ENCODE peak calls at places on chromosomes 3 and 15, in seven cellular contexts. Z is NCI-H1105 treated with DMSO at 0.1 percent for 48 hours; O is activated naive CD4-positive, alpha-beta T cell treated with Interleukin-2 at 50 U/mL for 16 hours; H is B cell; C is mesothelial cell of epicardium; K is anterior cingulate cortex; A is AG08395. D is an unnamed sample.

GRCh38 chr3:105359098-105359762 is 7.5 kb upstream of the ALCAM start:
- DNase-seq in Z (no peak), O (no peak), H (no peak), C (no peak), K (no peak), A (no peak), D (no peak)

GRCh38 chr15:25185791-25186190 is 231.0 kb downstream of the SNRPN start:
- DNase-seq in Z (no peak), O (no peak), H (no peak), C (no peak), K (no peak), A (no peak), D (no peak)

GRCh38 chr3:189967254-189967865 is 153.3 kb downstream of the P3H2 start:
- DNase-seq in Z (peak; percentile 70), O (no peak), H (peak; percentile 31), C (no peak), K (no peak), A (peak; percentile 62), D (peak; percentile 16)

GRCh38 chr3:73746610-73747009 is 121.9 kb upstream of the PDZRN3 start:
- DNase-seq in Z (peak; percentile 74), O (no peak), H (no peak), C (no peak), K (no peak), A (no peak), D (no peak)

GRCh38 chr3:155243512-155243921 is 50.0 kb downstream of the STRIT1 start:
- DNase-seq in Z (no peak), O (no peak), H (no peak), C (no peak), K (no peak), A (no peak), D (no peak)

GRCh38 chr3:143331336-143331735 is 211.8 kb downstream of the CHST2 start:
- DNase-seq in Z (no peak), O (no peak), H (no peak), C (no peak), K (no peak), A (peak; percentile 42), D (no peak)

GRCh38 chr3:53009826-53010539 is 35.9 kb downstream of the SFMBT1 start:
- DNase-seq in Z (no peak), O (no peak), H (no peak), C (no peak), K (no peak), A (no peak), D (no peak)

GRCh38 chr15:94478763-94479162 is 247.4 kb downstream of the MCTP2 start:
- DNase-seq in Z (no peak), O (no peak), H (peak; percentile 1), C (no peak), K (no peak), A (no peak), D (no peak)

GRCh38 chr3:190862209-190863118 is at the start of gene GMNC:
- DNase-seq in Z (peak; percentile 18), O (peak; percentile 11), H (peak; percentile 57), C (peak; percentile 62), K (peak; percentile 17), A (peak; percentile 74), D (peak; percentile 57)

GRCh38 chr3:32340039-32340438 is 51.6 kb upstream of the CMTM7 start:
- DNase-seq in Z (peak; percentile 16), O (peak; percentile 8), H (peak; percentile 21), C (no peak), K (no peak), A (peak; percentile 31), D (no peak)

GRCh38 chr15:93829115-93829849 is 402.1 kb upstream of the MCTP2 start:
- DNase-seq in Z (no peak), O (no peak), H (no peak), C (no peak), K (no peak), A (peak; percentile 76), D (no peak)

GRCh38 chr15:85276921-85277320 is 103.5 kb upstream of the AKAP13 start:
- DNase-seq in Z (no peak), O (no peak), H (no peak), C (no peak), K (no peak), A (no peak), D (no peak)

GRCh38 chr3:134363381-134363755 is 10.9 kb downstream of the AMOTL2 start:
- DNase-seq in Z (no peak), O (no peak), H (no peak), C (no peak), K (no peak), A (no peak), D (no peak)

GRCh38 chr15:79003301-79003700 is 58.5 kb upstream of the CTSH start:
- DNase-seq in Z (no peak), O (no peak), H (no peak), C (no peak), K (no peak), A (no peak), D (no peak)

GRCh38 chr15:93895976-93896770 is 335.2 kb upstream of the MCTP2 start:
- DNase-seq in Z (peak; percentile 85), O (no peak), H (no peak), C (no peak), K (no peak), A (no peak), D (no peak)

GRCh38 chr3:15753056-15753710 is 44.6 kb downstream of the ANKRD28 start:
- DNase-seq in Z (no peak), O (no peak), H (no peak), C (no peak), K (no peak), A (no peak), D (no peak)

D was measured in progenitor cell of endocrine pancreas.